ENCODE peak calls at places on chromosomes 12 and 14, in seven cellular contexts. H is MCF 10A; X is nephron progenitor cell; U is stimulated activated CD4-positive, alpha-beta T cell treated with anti-CD3 and anti-CD28 coated beads, Interleukin-1b, Interleukin-23, amount 100 ng/mL, for 48 hours; Z is HS-27A; P is stimulated activated naive CD8-positive, alpha-beta T cell treated with anti-CD3 and anti-CD28 coated beads, Interleukin-15, Interleukin-2, amounts not matched to agents 100 U/mL and 50 U/mL, for 24 hours; F is EH. J is an unnamed sample.

GRCh38 chr12:47111392-47111778 is 31.6 kb upstream of the AMIGO2 start:
- DNase-seq in H (no peak), X (no peak), U (peak), Z (no peak), P (peak), F (no peak), J (no peak)

GRCh38 chr12:98863167-98863566 is 218.1 kb downstream of the APAF1 start:
- DNase-seq in H (no peak), X (no peak), U (no peak), Z (no peak), P (no peak), F (no peak), J (no peak)

GRCh38 chr14:104550340-104550848 is 29.2 kb upstream of the C14orf180 start:
- DNase-seq in H (no peak), X (no peak), U (no peak), Z (no peak), P (no peak), F (no peak), J (no peak)

GRCh38 chr12:48977290-48978281 is 536 bp upstream of the WNT1 start:
- DNase-seq in H (peak), X (peak), U (peak), Z (no peak), P (peak), F (peak), J (no peak)

GRCh38 chr14:61813101-61813596 is 50.9 kb downstream of the SNAPC1 start:
- DNase-seq in H (no peak), X (no peak), U (no peak), Z (no peak), P (no peak), F (no peak), J (no peak)

GRCh38 chr14:100534528-100535286 is 52.5 kb downstream of the BEGAIN start:
- DNase-seq in H (no peak), X (peak), U (no peak), Z (no peak), P (peak), F (no peak), J (no peak)

GRCh38 chr12:84862190-84862589 is 50.4 kb downstream of the SLC6A15 start:
- DNase-seq in H (no peak), X (no peak), U (no peak), Z (no peak), P (no peak), F (peak), J (no peak)

GRCh38 chr12:71558445-71558844 is 105.2 kb downstream of the ZFC3H1 start:
- DNase-seq in H (no peak), X (no peak), U (no peak), Z (no peak), P (no peak), F (peak), J (no peak)

GRCh38 chr12:101772019-101772774 is 32.9 kb upstream of the SYCP3 start:
- DNase-seq in H (no peak), X (no peak), U (no peak), Z (no peak), P (no peak), F (no peak), J (no peak)

GRCh38 chr14:59333668-59334067 is 131.5 kb downstream of the GPR135 start:
- DNase-seq in H (peak), X (no peak), U (no peak), Z (no peak), P (no peak), F (peak), J (no peak)

GRCh38 chr12:72015895-72016294 is 77.2 kb downstream of the TPH2 start:
- DNase-seq in H (no peak), X (no peak), U (no peak), Z (no peak), P (no peak), F (no peak), J (no peak)

GRCh38 chr12:131755305-131756113 is 44.6 kb downstream of the SFSWAP start:
- DNase-seq in H (peak), X (no peak), U (peak), Z (no peak), P (peak), F (peak), J (no peak)

GRCh38 chr12:66724616-66725015 is 45.7 kb upstream of the GRIP1 start:
- DNase-seq in H (no peak), X (no peak), U (no peak), Z (no peak), P (no peak), F (no peak), J (no peak)

GRCh38 chr14:24171422-24172260 is at the start of gene REC8:
- DNase-seq in H (no peak), X (peak), U (peak), Z (no peak), P (peak), F (no peak), J (peak)

GRCh38 chr12:52521175-52521574 is 981 bp upstream of the KRT5 start:
- DNase-seq in H (peak), X (no peak), U (no peak), Z (no peak), P (no peak), F (peak), J (no peak)

GRCh38 chr14:22558221-22558913 is 30.7 kb downstream of the DAD1 start:
- DNase-seq in H (no peak), X (peak), U (peak), Z (no peak), P (peak), F (no peak), J (no peak)

GRCh38 chr12:131357920-131358319 is 353.0 kb upstream of the SFSWAP start:
- DNase-seq in H (no peak), X (no peak), U (no peak), Z (no peak), P (no peak), F (no peak), J (no peak)

GRCh38 chr12:90741611-90742010 is 213.4 kb downstream of the CCER1 start:
- DNase-seq in H (no peak), X (no peak), U (no peak), Z (no peak), P (no peak), F (no peak), J (no peak)

GRCh38 chr12:1590083-1590979 is 4.0 kb downstream of the FBXL14 start:
- DNase-seq in H (no peak), X (peak), U (no peak), Z (no peak), P (no peak), F (peak), J (no peak)

GRCh38 chr12:67593041-67593870 is 55.3 kb upstream of the DYRK2 start:
- DNase-seq in H (peak), X (no peak), U (no peak), Z (no peak), P (no peak), F (peak), J (peak)

GRCh38 chr14:38469156-38469555 is 213.3 kb upstream of the CLEC14A start:
- DNase-seq in H (peak), X (no peak), U (no peak), Z (no peak), P (no peak), F (peak), J (no peak)

GRCh38 chr12:78560633-78561032 is 303.9 kb upstream of the SYT1 start:
- DNase-seq in H (no peak), X (no peak), U (no peak), Z (no peak), P (no peak), F (no peak), J (no peak)

J was measured in NCI-H510A.